ENCODE peak calls at places on chromosomes 2 and 18, in eight cellular contexts. One of them, this sample, is unnamed.

GRCh38 chr2:205017381-205017780 is 472.1 kb downstream of the PARD3B start:
- DNase-seq in upper lobe of right lung: no peak
- DNase-seq in cardiac muscle cell: no peak
- DNase-seq in K562: no peak
- DNase-seq in mesenchymal stem cell: no peak
- DNase-seq in right cardiac atrium: no peak
- DNase-seq in neuronal stem cell: no peak
- DNase-seq in hepatocyte: no peak
- DNase-seq in this sample: no peak

GRCh38 chr2:174074831-174075230 is 109.7 kb upstream of the SP3 start:
- DNase-seq in upper lobe of right lung: no peak
- DNase-seq in K562: peak; percentile 62
- DNase-seq in cardiac muscle cell: no peak
- DNase-seq in mesenchymal stem cell: no peak
- DNase-seq in hepatocyte: no peak
- DNase-seq in neuronal stem cell: no peak
- DNase-seq in right cardiac atrium: no peak
- DNase-seq in this sample: no peak

GRCh38 chr2:237045449-237045848 is 40.2 kb upstream of the COPS8 start:
- DNase-seq in mesenchymal stem cell: peak; percentile 26
- DNase-seq in upper lobe of right lung: no peak
- DNase-seq in hepatocyte: no peak
- DNase-seq in neuronal stem cell: no peak
- DNase-seq in right cardiac atrium: no peak
- DNase-seq in cardiac muscle cell: no peak
- DNase-seq in K562: no peak
- DNase-seq in this sample: no peak

GRCh38 chr2:66575625-66576371 is 140.9 kb downstream of the MEIS1 start:
- DNase-seq in cardiac muscle cell: peak; percentile 54
- DNase-seq in right cardiac atrium: peak; percentile 61
- DNase-seq in K562: peak; percentile 49
- DNase-seq in upper lobe of right lung: peak; percentile 67
- DNase-seq in hepatocyte: peak; percentile 61
- DNase-seq in neuronal stem cell: peak; percentile 56
- DNase-seq in mesenchymal stem cell: peak; percentile 56
- DNase-seq in this sample: no peak

GRCh38 chr2:156346731-156347130 is 14.2 kb upstream of the NR4A2 start:
- DNase-seq in upper lobe of right lung: no peak
- DNase-seq in neuronal stem cell: no peak
- DNase-seq in K562: no peak
- DNase-seq in hepatocyte: no peak
- DNase-seq in mesenchymal stem cell: no peak
- DNase-seq in cardiac muscle cell: no peak
- DNase-seq in right cardiac atrium: no peak
- DNase-seq in this sample: no peak

GRCh38 chr2:206086683-206087350 is 843 bp upstream of the INO80D start:
- DNase-seq in mesenchymal stem cell: peak; percentile 45
- DNase-seq in cardiac muscle cell: peak; percentile 23
- DNase-seq in right cardiac atrium: no peak
- DNase-seq in upper lobe of right lung: no peak
- DNase-seq in K562: no peak
- DNase-seq in hepatocyte: peak; percentile 25
- DNase-seq in neuronal stem cell: no peak
- DNase-seq in this sample: peak; percentile 46

GRCh38 chr18:42271656-42272355 is 316.8 kb downstream of the PIK3C3 start:
- DNase-seq in cardiac muscle cell: no peak
- DNase-seq in upper lobe of right lung: no peak
- DNase-seq in right cardiac atrium: no peak
- DNase-seq in neuronal stem cell: no peak
- DNase-seq in hepatocyte: no peak
- DNase-seq in mesenchymal stem cell: no peak
- DNase-seq in K562: no peak
- DNase-seq in this sample: no peak

GRCh38 chr18:75169411-75169810 is 39.5 kb downstream of the PTGR3 start:
- DNase-seq in mesenchymal stem cell: no peak
- DNase-seq in hepatocyte: no peak
- DNase-seq in right cardiac atrium: no peak
- DNase-seq in cardiac muscle cell: no peak
- DNase-seq in upper lobe of right lung: no peak
- DNase-seq in K562: no peak
- DNase-seq in neuronal stem cell: no peak
- DNase-seq in this sample: no peak

GRCh38 chr2:239215136-239215925 is 185.5 kb downstream of the HDAC4 start:
- DNase-seq in K562: no peak
- DNase-seq in upper lobe of right lung: no peak
- DNase-seq in right cardiac atrium: no peak
- DNase-seq in cardiac muscle cell: no peak
- DNase-seq in neuronal stem cell: no peak
- DNase-seq in hepatocyte: no peak
- DNase-seq in mesenchymal stem cell: no peak
- DNase-seq in this sample: no peak

GRCh38 chr18:38397094-38397493 is 831.5 kb upstream of the CELF4 start:
- DNase-seq in cardiac muscle cell: no peak
- DNase-seq in right cardiac atrium: no peak
- DNase-seq in neuronal stem cell: no peak
- DNase-seq in upper lobe of right lung: no peak
- DNase-seq in hepatocyte: no peak
- DNase-seq in K562: no peak
- DNase-seq in mesenchymal stem cell: no peak
- DNase-seq in this sample: no peak

GRCh38 chr2:6073260-6074141 is 381.3 kb downstream of the SOX11 start:
- DNase-seq in hepatocyte: peak; percentile 22
- DNase-seq in right cardiac atrium: peak; percentile 50
- DNase-seq in upper lobe of right lung: no peak
- DNase-seq in cardiac muscle cell: peak; percentile 0
- DNase-seq in K562: no peak
- DNase-seq in mesenchymal stem cell: peak; percentile 21
- DNase-seq in neuronal stem cell: peak; percentile 69
- DNase-seq in this sample: peak; percentile 41

GRCh38 chr2:206260427-206261012 is 13.9 kb upstream of the ZDBF2 start:
- DNase-seq in cardiac muscle cell: peak; percentile 52
- DNase-seq in mesenchymal stem cell: peak; percentile 40
- DNase-seq in hepatocyte: peak; percentile 27
- DNase-seq in neuronal stem cell: no peak
- DNase-seq in K562: peak; percentile 14
- DNase-seq in right cardiac atrium: no peak
- DNase-seq in upper lobe of right lung: no peak
- DNase-seq in this sample: peak; percentile 39

GRCh38 chr2:170118641-170119040 is 59.3 kb upstream of the MYO3B start:
- DNase-seq in hepatocyte: no peak
- DNase-seq in upper lobe of right lung: no peak
- DNase-seq in neuronal stem cell: no peak
- DNase-seq in cardiac muscle cell: no peak
- DNase-seq in mesenchymal stem cell: no peak
- DNase-seq in K562: no peak
- DNase-seq in right cardiac atrium: no peak
- DNase-seq in this sample: no peak
- H3K9me3 ChIP-seq in hepatocyte: peaks cover 7% of the 10 kb centered on the region
- H3K9me3 ChIP-seq in upper lobe of right lung: no peaks in the 10 kb centered on the region
- H3K9me3 ChIP-seq in neuronal stem cell: no peaks in the 10 kb centered on the region
- H3K9me3 ChIP-seq in cardiac muscle cell: no peaks in the 10 kb centered on the region
- H3K9me3 ChIP-seq in mesenchymal stem cell: no peaks in the 10 kb centered on the region
- H3K9me3 ChIP-seq in K562: peaks cover 6% of the 10 kb centered on the region
- H3K9me3 ChIP-seq in right cardiac atrium: no peaks in the 10 kb centered on the region
- H3K9me3 ChIP-seq in this sample: no peaks in the 10 kb centered on the region

GRCh38 chr18:11178951-11179549 is 29.7 kb upstream of the PIEZO2 start:
- DNase-seq in hepatocyte: no peak
- DNase-seq in upper lobe of right lung: no peak
- DNase-seq in mesenchymal stem cell: no peak
- DNase-seq in neuronal stem cell: no peak
- DNase-seq in K562: no peak
- DNase-seq in right cardiac atrium: peak; percentile 89
- DNase-seq in cardiac muscle cell: peak; percentile 84
- DNase-seq in this sample: peak; percentile 1

GRCh38 chr18:11179959-11180519 is 30.7 kb upstream of the PIEZO2 start:
- DNase-seq in cardiac muscle cell: no peak
- DNase-seq in K562: no peak
- DNase-seq in hepatocyte: no peak
- DNase-seq in right cardiac atrium: no peak
- DNase-seq in mesenchymal stem cell: no peak
- DNase-seq in upper lobe of right lung: no peak
- DNase-seq in neuronal stem cell: no peak
- DNase-seq in this sample: no peak

GRCh38 chr18:11175266-11175947 is 26.0 kb upstream of the PIEZO2 start:
- DNase-seq in K562: no peak
- DNase-seq in right cardiac atrium: no peak
- DNase-seq in upper lobe of right lung: no peak
- DNase-seq in neuronal stem cell: no peak
- DNase-seq in cardiac muscle cell: peak; percentile 38
- DNase-seq in hepatocyte: no peak
- DNase-seq in mesenchymal stem cell: peak; percentile 13
- DNase-seq in this sample: no peak

GRCh38 chr18:11176416-11176815 is 27.0 kb upstream of the PIEZO2 start:
- DNase-seq in mesenchymal stem cell: peak; percentile 28
- DNase-seq in neuronal stem cell: no peak
- DNase-seq in hepatocyte: no peak
- DNase-seq in cardiac muscle cell: no peak
- DNase-seq in right cardiac atrium: no peak
- DNase-seq in upper lobe of right lung: no peak
- DNase-seq in K562: no peak
- DNase-seq in this sample: no peak

GRCh38 chr18:11177382-11177781 is 28.0 kb upstream of the PIEZO2 start:
- DNase-seq in K562: no peak
- DNase-seq in cardiac muscle cell: no peak
- DNase-seq in right cardiac atrium: no peak
- DNase-seq in mesenchymal stem cell: no peak
- DNase-seq in hepatocyte: no peak
- DNase-seq in upper lobe of right lung: no peak
- DNase-seq in neuronal stem cell: no peak
- DNase-seq in this sample: no peak
- H3K27ac ChIP-seq in K562: no peak overlapping the region
- H3K27ac ChIP-seq in cardiac muscle cell: no peak overlapping the region
- H3K27ac ChIP-seq in right cardiac atrium: no peak overlapping the region
- H3K27ac ChIP-seq in mesenchymal stem cell: no peak overlapping the region
- H3K27ac ChIP-seq in hepatocyte: no peak overlapping the region
- H3K27ac ChIP-seq in upper lobe of right lung: no peak overlapping the region
- H3K27ac ChIP-seq in neuronal stem cell: no peak overlapping the region
- H3K27ac ChIP-seq in this sample: no peak overlapping the region

GRCh38 chr2:100270381-100271146 is 51.7 kb downstream of the LONRF2 start:
- DNase-seq in K562: no peak
- DNase-seq in hepatocyte: no peak
- DNase-seq in upper lobe of right lung: no peak
- DNase-seq in cardiac muscle cell: no peak
- DNase-seq in right cardiac atrium: no peak
- DNase-seq in mesenchymal stem cell: no peak
- DNase-seq in neuronal stem cell: no peak
- DNase-seq in this sample: no peak

GRCh38 chr2:100271210-100271609 is 51.1 kb downstream of the LONRF2 start:
- DNase-seq in right cardiac atrium: no peak
- DNase-seq in neuronal stem cell: no peak
- DNase-seq in hepatocyte: no peak
- DNase-seq in K562: no peak
- DNase-seq in upper lobe of right lung: no peak
- DNase-seq in mesenchymal stem cell: no peak
- DNase-seq in cardiac muscle cell: no peak
- DNase-seq in this sample: no peak

GRCh38 chr2:100272848-100273329 is 49.4 kb downstream of the LONRF2 start:
- DNase-seq in right cardiac atrium: peak; percentile 88
- DNase-seq in cardiac muscle cell: peak; percentile 38
- DNase-seq in upper lobe of right lung: no peak
- DNase-seq in mesenchymal stem cell: no peak
- DNase-seq in neuronal stem cell: no peak
- DNase-seq in K562: no peak
- DNase-seq in hepatocyte: no peak
- DNase-seq in this sample: no peak

GRCh38 chr2:100268986-100269385 is 53.3 kb downstream of the LONRF2 start:
- DNase-seq in neuronal stem cell: no peak
- DNase-seq in upper lobe of right lung: no peak
- DNase-seq in cardiac muscle cell: no peak
- DNase-seq in right cardiac atrium: no peak
- DNase-seq in mesenchymal stem cell: no peak
- DNase-seq in K562: no peak
- DNase-seq in hepatocyte: no peak
- DNase-seq in this sample: no peak

GRCh38 chr2:100269889-100270288 is 52.4 kb downstream of the LONRF2 start:
- DNase-seq in mesenchymal stem cell: peak; percentile 65
- DNase-seq in right cardiac atrium: no peak
- DNase-seq in cardiac muscle cell: no peak
- DNase-seq in K562: no peak
- DNase-seq in neuronal stem cell: no peak
- DNase-seq in upper lobe of right lung: no peak
- DNase-seq in hepatocyte: no peak
- DNase-seq in this sample: no peak
- H3K4me3 ChIP-seq in mesenchymal stem cell: no peak overlapping the region
- H3K4me3 ChIP-seq in right cardiac atrium: no peak overlapping the region
- H3K4me3 ChIP-seq in cardiac muscle cell: no peak overlapping the region
- H3K4me3 ChIP-seq in K562: no peak overlapping the region
- H3K4me3 ChIP-seq in neuronal stem cell: no peak overlapping the region
- H3K4me3 ChIP-seq in upper lobe of right lung: no peak overlapping the region
- H3K4me3 ChIP-seq in hepatocyte: no peak overlapping the region
- H3K4me3 ChIP-seq in this sample: no peak overlapping the region

GRCh38 chr2:16321256-16321655 is 344.4 kb downstream of the CYRIA start:
- DNase-seq in neuronal stem cell: no peak
- DNase-seq in hepatocyte: no peak
- DNase-seq in right cardiac atrium: no peak
- DNase-seq in cardiac muscle cell: no peak
- DNase-seq in upper lobe of right lung: no peak
- DNase-seq in mesenchymal stem cell: no peak
- DNase-seq in K562: no peak
- DNase-seq in this sample: no peak
- H3K9me3 ChIP-seq in neuronal stem cell: no peaks in the 10 kb centered on the region
- H3K9me3 ChIP-seq in hepatocyte: no peaks in the 10 kb centered on the region
- H3K9me3 ChIP-seq in right cardiac atrium: no peaks in the 10 kb centered on the region
- H3K9me3 ChIP-seq in cardiac muscle cell: no peaks in the 10 kb centered on the region
- H3K9me3 ChIP-seq in upper lobe of right lung: no peaks in the 10 kb centered on the region
- H3K9me3 ChIP-seq in mesenchymal stem cell: no peaks in the 10 kb centered on the region
- H3K9me3 ChIP-seq in K562: no peaks in the 10 kb centered on the region
- H3K9me3 ChIP-seq in this sample: no peaks in the 10 kb centered on the region

DNA sequence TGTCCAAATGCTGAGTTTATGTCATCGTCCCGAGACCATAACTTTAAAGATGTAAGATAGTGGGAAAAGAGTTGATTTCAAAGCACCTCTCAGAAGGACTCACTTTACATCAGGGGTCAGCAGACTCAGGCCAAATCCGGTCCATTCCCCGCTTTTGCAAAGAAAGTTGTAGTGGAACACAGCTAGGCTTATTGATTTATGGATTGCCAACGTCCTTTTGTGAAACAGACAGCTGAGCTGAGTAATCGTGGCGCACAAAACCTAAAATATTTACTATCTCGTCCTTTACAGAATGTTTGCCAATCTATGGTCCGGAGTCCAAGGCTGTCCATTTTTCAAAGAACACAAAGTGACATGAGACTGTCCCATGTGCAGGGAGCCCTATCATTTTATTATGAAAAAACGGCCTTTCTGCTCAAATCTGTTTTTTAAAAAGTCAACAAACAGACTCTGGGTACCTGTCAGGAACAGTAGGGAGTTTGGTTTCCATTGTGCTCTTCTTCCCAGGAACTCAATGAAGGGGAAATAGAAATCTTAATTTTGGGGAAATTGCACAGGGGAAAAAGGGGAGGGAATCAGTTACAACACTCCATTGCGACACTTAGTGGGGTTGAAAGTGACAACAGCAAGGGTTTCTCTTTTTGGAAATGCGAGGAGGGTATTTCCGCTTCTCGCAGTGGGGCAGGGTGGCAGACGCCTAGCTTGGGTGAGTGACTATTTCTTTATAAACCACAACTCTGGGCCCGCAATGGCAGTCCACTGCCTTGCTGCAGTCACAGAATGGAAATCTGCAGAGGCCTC is at the start of gene IL1RN:
- DNase-seq in hepatocyte: no peak
- DNase-seq in neuronal stem cell: no peak
- DNase-seq in right cardiac atrium: peak; percentile 60
- DNase-seq in upper lobe of right lung: no peak
- DNase-seq in mesenchymal stem cell: no peak
- DNase-seq in K562: no peak
- DNase-seq in cardiac muscle cell: no peak
- DNase-seq in this sample: no peak
- H3K27ac ChIP-seq in hepatocyte: peak within 1 kb of the TSS; percentile 7
- H3K27ac ChIP-seq in neuronal stem cell: no peak within 1 kb of the TSS
- H3K27ac ChIP-seq in right cardiac atrium: no peak within 1 kb of the TSS
- H3K27ac ChIP-seq in upper lobe of right lung: peak within 1 kb of the TSS; percentile 63
- H3K27ac ChIP-seq in mesenchymal stem cell: no peak within 1 kb of the TSS
- H3K27ac ChIP-seq in K562: no peak within 1 kb of the TSS
- H3K27ac ChIP-seq in cardiac muscle cell: no peak within 1 kb of the TSS
- H3K27ac ChIP-seq in this sample: no peak within 1 kb of the TSS

This sample was measured in SJCRH30.